ENCODE peak calls at places on chromosomes 6 and 20, in seven cellular contexts. One of them, this sample, is unnamed.

GRCh38 chr6:47672816-47673215 is 25.6 kb upstream of the ADGRF4 start:
- DNase-seq in ovary: no peak
- DNase-seq in HCT116: no peak
- DNase-seq in H1: no peak
- DNase-seq in heart left ventricle: no peak
- DNase-seq in A549: no peak
- DNase-seq in endothelial cell of umbilical vein: no peak
- DNase-seq in this sample: no peak

GRCh38 chr20:11170565-11170964 is 496.8 kb upstream of the JAG1 start:
- DNase-seq in ovary: no peak
- DNase-seq in HCT116: no peak
- DNase-seq in H1: no peak
- DNase-seq in heart left ventricle: no peak
- DNase-seq in A549: no peak
- DNase-seq in endothelial cell of umbilical vein: no peak
- DNase-seq in this sample: no peak

GRCh38 chr20:26276811-26277210 is 580.2 kb upstream of the ZNF337 start:
- DNase-seq in ovary: no peak
- DNase-seq in HCT116: no peak
- DNase-seq in H1: peak
- DNase-seq in heart left ventricle: no peak
- DNase-seq in A549: no peak
- DNase-seq in endothelial cell of umbilical vein: no peak
- DNase-seq in this sample: no peak

GRCh38 chr6:38269773-38270172 is 370.0 kb downstream of the BTBD9 start:
- DNase-seq in ovary: no peak
- DNase-seq in HCT116: no peak
- DNase-seq in H1: no peak
- DNase-seq in heart left ventricle: no peak
- DNase-seq in A549: no peak
- DNase-seq in endothelial cell of umbilical vein: peak
- DNase-seq in this sample: no peak

GRCh38 chr6:2524090-2524489 is 226.6 kb downstream of the MYLK4 start:
- DNase-seq in ovary: no peak
- DNase-seq in HCT116: no peak
- DNase-seq in H1: no peak
- DNase-seq in heart left ventricle: no peak
- DNase-seq in A549: peak
- DNase-seq in endothelial cell of umbilical vein: peak
- DNase-seq in this sample: no peak

GRCh38 chr6:157717266-157717870 is 105.7 kb upstream of the SNX9 start:
- DNase-seq in ovary: no peak
- DNase-seq in HCT116: no peak
- DNase-seq in H1: no peak
- DNase-seq in heart left ventricle: no peak
- DNase-seq in A549: no peak
- DNase-seq in endothelial cell of umbilical vein: no peak
- DNase-seq in this sample: no peak

GRCh38 chr6:139381216-139381615 is 6.8 kb upstream of the CITED2 start:
- DNase-seq in ovary: no peak
- DNase-seq in HCT116: no peak
- DNase-seq in H1: no peak
- DNase-seq in heart left ventricle: no peak
- DNase-seq in A549: no peak
- DNase-seq in endothelial cell of umbilical vein: no peak
- DNase-seq in this sample: no peak

GRCh38 chr20:35006009-35006408 is 50.3 kb downstream of the MYH7B start:
- DNase-seq in ovary: peak
- DNase-seq in HCT116: no peak
- DNase-seq in H1: no peak
- DNase-seq in heart left ventricle: no peak
- DNase-seq in A549: no peak
- DNase-seq in endothelial cell of umbilical vein: no peak
- DNase-seq in this sample: no peak

GRCh38 chr20:51362254-51362653 is 180.3 kb downstream of the NFATC2 start:
- DNase-seq in ovary: no peak
- DNase-seq in HCT116: no peak
- DNase-seq in H1: no peak
- DNase-seq in heart left ventricle: no peak
- DNase-seq in A549: no peak
- DNase-seq in endothelial cell of umbilical vein: no peak
- DNase-seq in this sample: no peak

GRCh38 chr6:17714879-17715860 is 8.4 kb upstream of the NUP153 start:
- DNase-seq in ovary: no peak
- DNase-seq in HCT116: peak
- DNase-seq in H1: no peak
- DNase-seq in heart left ventricle: no peak
- DNase-seq in A549: peak
- DNase-seq in endothelial cell of umbilical vein: peak
- DNase-seq in this sample: no peak

GRCh38 chr6:160520043-160520904 is 143.8 kb downstream of the LPA start:
- DNase-seq in ovary: peak
- DNase-seq in HCT116: no peak
- DNase-seq in H1: peak
- DNase-seq in heart left ventricle: peak
- DNase-seq in A549: peak
- DNase-seq in endothelial cell of umbilical vein: peak
- DNase-seq in this sample: peak

GRCh38 chr6:105759946-105760345 is 326.2 kb upstream of the PRDM1 start:
- DNase-seq in ovary: no peak
- DNase-seq in HCT116: no peak
- DNase-seq in H1: no peak
- DNase-seq in heart left ventricle: no peak
- DNase-seq in A549: peak
- DNase-seq in endothelial cell of umbilical vein: no peak
- DNase-seq in this sample: no peak

GRCh38 chr20:38260378-38261053 is at the start of gene KIAA1755:
- DNase-seq in ovary: peak
- DNase-seq in HCT116: no peak
- DNase-seq in H1: peak
- DNase-seq in heart left ventricle: peak
- DNase-seq in A549: no peak
- DNase-seq in endothelial cell of umbilical vein: no peak
- DNase-seq in this sample: no peak

GRCh38 chr20:982754-983153 is 19.4 kb downstream of the RSPO4 start:
- DNase-seq in ovary: no peak
- DNase-seq in HCT116: no peak
- DNase-seq in H1: no peak
- DNase-seq in heart left ventricle: peak
- DNase-seq in A549: no peak
- DNase-seq in endothelial cell of umbilical vein: no peak
- DNase-seq in this sample: no peak

GRCh38 chr6:35600659-35601125 is 88.0 kb upstream of the TULP1 start:
- DNase-seq in ovary: no peak
- DNase-seq in HCT116: no peak
- DNase-seq in H1: no peak
- DNase-seq in heart left ventricle: no peak
- DNase-seq in A549: no peak
- DNase-seq in endothelial cell of umbilical vein: peak
- DNase-seq in this sample: no peak

GRCh38 chr6:131331146-131331545 is 195.9 kb downstream of the AKAP7 start:
- DNase-seq in ovary: no peak
- DNase-seq in HCT116: no peak
- DNase-seq in H1: no peak
- DNase-seq in heart left ventricle: no peak
- DNase-seq in A549: no peak
- DNase-seq in endothelial cell of umbilical vein: no peak
- DNase-seq in this sample: no peak

DNA sequence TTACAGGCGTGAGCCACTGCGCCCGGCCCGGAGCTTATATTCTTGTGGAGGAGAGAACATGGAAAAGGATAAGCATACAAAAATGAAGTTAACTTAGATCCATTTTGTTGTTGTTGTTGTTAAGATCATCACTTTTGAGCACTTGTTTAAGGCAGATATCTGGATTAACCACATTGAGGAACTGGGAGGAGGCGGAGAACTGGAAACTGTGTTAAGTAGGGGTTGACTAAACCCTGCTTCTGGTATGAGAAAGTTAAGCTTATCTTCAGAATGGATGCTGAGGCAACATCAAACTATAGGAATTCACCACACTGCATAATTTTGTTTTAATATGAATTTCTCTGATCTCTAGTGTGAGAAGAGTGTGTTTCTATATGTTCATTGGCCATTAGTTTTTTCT is 57.6 kb downstream of the GCNT2 start:
- DNase-seq in ovary: no peak
- DNase-seq in HCT116: no peak
- DNase-seq in H1: no peak
- DNase-seq in heart left ventricle: no peak
- DNase-seq in A549: no peak
- DNase-seq in endothelial cell of umbilical vein: no peak
- DNase-seq in this sample: no peak
- TF ChIP-seq POLR2A in ovary: no peak
- TF ChIP-seq POLR2A in HCT116: no peak
- TF ChIP-seq POLR2A in H1: no peak
- TF ChIP-seq POLR2A in heart left ventricle: no peak
- TF ChIP-seq POLR2A in A549: no peak
- TF ChIP-seq POLR2A in endothelial cell of umbilical vein: no peak
- TF ChIP-seq POLR2A in this sample: no peak

GRCh38 chr6:12114055-12114503 is 102.0 kb downstream of the HIVEP1 start:
- DNase-seq in ovary: no peak
- DNase-seq in HCT116: no peak
- DNase-seq in H1: no peak
- DNase-seq in heart left ventricle: no peak
- DNase-seq in A549: no peak
- DNase-seq in endothelial cell of umbilical vein: no peak
- DNase-seq in this sample: no peak

GRCh38 chr6:12110523-12111154 is 98.5 kb downstream of the HIVEP1 start:
- DNase-seq in ovary: no peak
- DNase-seq in HCT116: no peak
- DNase-seq in H1: no peak
- DNase-seq in heart left ventricle: no peak
- DNase-seq in A549: no peak
- DNase-seq in endothelial cell of umbilical vein: no peak
- DNase-seq in this sample: no peak

GRCh38 chr6:12113190-12113578 is 101.1 kb downstream of the HIVEP1 start:
- DNase-seq in ovary: no peak
- DNase-seq in HCT116: no peak
- DNase-seq in H1: no peak
- DNase-seq in heart left ventricle: no peak
- DNase-seq in A549: no peak
- DNase-seq in endothelial cell of umbilical vein: peak
- DNase-seq in this sample: no peak

GRCh38 chr6:12111271-12111670 is 99.2 kb downstream of the HIVEP1 start:
- DNase-seq in ovary: no peak
- DNase-seq in HCT116: no peak
- DNase-seq in H1: no peak
- DNase-seq in heart left ventricle: no peak
- DNase-seq in A549: no peak
- DNase-seq in endothelial cell of umbilical vein: no peak
- DNase-seq in this sample: no peak

DNA sequence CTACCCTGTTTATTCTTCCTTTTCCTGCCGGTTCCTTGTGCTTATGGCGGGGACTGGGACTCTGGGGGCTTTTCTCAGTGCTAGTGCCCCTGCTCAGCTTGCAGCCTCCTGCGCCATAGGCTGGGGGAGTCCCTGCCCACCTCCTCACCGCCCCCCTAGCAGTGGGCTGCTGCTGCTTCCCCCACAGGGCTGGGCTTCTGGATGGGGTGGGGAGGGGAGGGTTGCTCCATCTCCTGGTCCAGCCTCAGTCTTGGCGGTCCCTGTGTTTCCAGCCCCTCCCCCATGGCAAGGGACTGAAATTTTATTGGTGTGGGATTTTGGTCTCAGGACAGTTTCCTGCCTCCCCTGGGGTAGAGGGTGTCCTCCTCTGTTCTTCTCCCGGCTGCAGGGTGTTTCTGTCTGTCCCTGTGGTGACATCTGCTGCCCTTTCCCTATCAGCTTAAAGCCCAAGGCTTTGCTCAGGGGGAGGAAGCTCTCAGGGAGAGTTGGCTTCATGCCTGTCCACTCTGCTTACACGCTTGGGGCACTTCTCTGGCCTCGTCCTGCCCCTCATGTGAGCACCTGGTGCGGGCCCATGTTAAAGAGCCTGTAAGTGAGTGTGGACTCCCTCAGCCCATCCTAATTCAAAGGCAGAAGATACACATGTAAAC is 100.6 kb downstream of the HIVEP1 start:
- DNase-seq in ovary: no peak
- DNase-seq in HCT116: no peak
- DNase-seq in H1: no peak
- DNase-seq in heart left ventricle: no peak
- DNase-seq in A549: no peak
- DNase-seq in endothelial cell of umbilical vein: no peak
- DNase-seq in this sample: no peak
- TF ChIP-seq POLR2A in ovary: no peak
- TF ChIP-seq POLR2A in HCT116: no peak
- TF ChIP-seq POLR2A in H1: no peak
- TF ChIP-seq POLR2A in heart left ventricle: no peak
- TF ChIP-seq POLR2A in A549: no peak
- TF ChIP-seq POLR2A in endothelial cell of umbilical vein: no peak
- TF ChIP-seq POLR2A in this sample: no peak

GRCh38 chr6:149862901-149863595 is 1.1 kb downstream of the LRP11 start:
- DNase-seq in ovary: peak
- DNase-seq in HCT116: no peak
- DNase-seq in H1: peak
- DNase-seq in heart left ventricle: peak
- DNase-seq in A549: peak
- DNase-seq in endothelial cell of umbilical vein: peak
- DNase-seq in this sample: peak
- TF ChIP-seq POLR2A in ovary: no peak
- TF ChIP-seq POLR2A in HCT116: no peak
- TF ChIP-seq POLR2A in H1: no peak
- TF ChIP-seq POLR2A in heart left ventricle: no peak
- TF ChIP-seq POLR2A in A549: peak
- TF ChIP-seq POLR2A in endothelial cell of umbilical vein: no peak
- TF ChIP-seq POLR2A in this sample: no peak

GRCh38 chr6:142943746-142944125 is 1.2 kb downstream of the HIVEP2 start:
- DNase-seq in ovary: peak
- DNase-seq in HCT116: no peak
- DNase-seq in H1: peak
- DNase-seq in heart left ventricle: no peak
- DNase-seq in A549: peak
- DNase-seq in endothelial cell of umbilical vein: peak
- DNase-seq in this sample: no peak

GRCh38 chr6:142944126-142945066 is 580 bp downstream of the HIVEP2 start:
- DNase-seq in ovary: peak
- DNase-seq in HCT116: peak
- DNase-seq in H1: peak
- DNase-seq in heart left ventricle: peak
- DNase-seq in A549: peak
- DNase-seq in endothelial cell of umbilical vein: peak
- DNase-seq in this sample: peak

GRCh38 chr6:142945446-142946180 is 637 bp upstream of the HIVEP2 start:
- DNase-seq in ovary: peak
- DNase-seq in HCT116: no peak
- DNase-seq in H1: peak
- DNase-seq in heart left ventricle: peak
- DNase-seq in A549: peak
- DNase-seq in endothelial cell of umbilical vein: no peak
- DNase-seq in this sample: peak

GRCh38 chr6:142946181-142946923 is 1.4 kb upstream of the HIVEP2 start:
- DNase-seq in ovary: peak
- DNase-seq in HCT116: peak
- DNase-seq in H1: peak
- DNase-seq in heart left ventricle: peak
- DNase-seq in A549: peak
- DNase-seq in endothelial cell of umbilical vein: peak
- DNase-seq in this sample: peak

DNA sequence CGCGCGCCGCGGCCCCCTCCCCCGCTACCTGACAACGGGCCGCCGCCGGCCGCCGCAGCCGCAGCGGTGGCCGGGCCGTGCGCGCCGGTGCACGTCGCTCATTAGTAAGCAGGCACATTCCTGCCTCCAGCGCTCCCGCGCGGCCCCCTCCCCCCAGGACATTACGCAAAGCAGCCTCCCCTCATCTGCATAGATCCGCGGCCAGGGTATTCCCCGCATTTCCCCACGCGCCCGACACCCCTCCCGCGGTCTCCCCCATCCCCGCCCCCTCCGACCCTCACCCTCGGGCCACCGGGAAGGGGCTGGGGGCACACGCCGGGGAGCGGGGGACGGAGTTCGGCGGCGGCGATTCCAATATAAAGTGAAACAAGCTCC is at the start of gene HIVEP2:
- DNase-seq in ovary: peak
- DNase-seq in HCT116: no peak
- DNase-seq in H1: peak
- DNase-seq in heart left ventricle: peak
- DNase-seq in A549: peak
- DNase-seq in endothelial cell of umbilical vein: peak
- DNase-seq in this sample: peak
- TF ChIP-seq POLR2A in ovary: peak
- TF ChIP-seq POLR2A in HCT116: no peak
- TF ChIP-seq POLR2A in H1: no peak
- TF ChIP-seq POLR2A in heart left ventricle: no peak
- TF ChIP-seq POLR2A in A549: no peak
- TF ChIP-seq POLR2A in endothelial cell of umbilical vein: no peak
- TF ChIP-seq POLR2A in this sample: no peak